ENCODE peak calls at places on chromosomes 12 and 14, in ten cellular contexts. B is T follicular helper cell; E is stimulated activated CD4-positive, alpha-beta T cell treated with anti-CD3 and anti-CD28 coated beads, Interleukin-4, amount 100 ng/mL, for 4 hours; M is NCI-H1092; Q is GM03348; W is OCI-LY7; F is astrocyte of the spinal cord; J is fibroblast of the aortic adventitia; Y is neural progenitor cell; R is HEK293T. N is an unnamed sample.

GRCh38 chr12:108119126-108119973 is 9.7 kb upstream of the WSCD2 start:
- DNase-seq in M (no peak), Y (no peak), R (no peak), E (no peak), F (no peak), W (no peak), Q (no peak), B (no peak), J (no peak), N (no peak)

GRCh38 chr12:57187222-57188089 is 29.1 kb upstream of the NXPH4 start:
- DNase-seq in B (no peak), M (no peak), W (no peak), J (no peak), F (no peak), E (no peak), Q (no peak), Y (no peak), R (no peak), N (no peak)

GRCh38 chr12:102021540-102022246 is 40.1 kb downstream of the WASHC3 start:
- DNase-seq in W (no peak), Q (no peak), Y (no peak), J (no peak), E (no peak), F (no peak), M (no peak), B (no peak), R (no peak), N (no peak)

GRCh38 chr12:130212384-130212783 is 50.1 kb downstream of the FZD10 start:
- DNase-seq in B (no peak), Y (no peak), M (no peak), W (no peak), Q (no peak), F (no peak), J (no peak), R (no peak), E (no peak), N (no peak)

GRCh38 chr12:94386422-94386821 is 73.2 kb downstream of the CEP83 start:
- DNase-seq in Q (no peak), W (no peak), B (no peak), Y (no peak), M (no peak), F (no peak), J (peak; percentile 97), E (no peak), R (no peak), N (no peak)

GRCh38 chr12:132142679-132143327 is 1.3 kb downstream of the DDX51 start:
- DNase-seq in E (no peak), M (no peak), R (no peak), Y (no peak), F (no peak), J (no peak), B (no peak), Q (no peak), W (no peak), N (no peak)

GRCh38 chr12:108551556-108551955 is 9.4 kb downstream of the SART3 start:
- DNase-seq in Y (no peak), Q (peak; percentile 36), W (no peak), F (peak; percentile 72), M (no peak), B (no peak), J (peak; percentile 57), E (no peak), R (no peak), N (no peak)

GRCh38 chr12:20272171-20272570 is 96.2 kb upstream of the PDE3A start:
- DNase-seq in R (no peak), F (no peak), J (no peak), Y (no peak), W (no peak), M (no peak), B (no peak), Q (no peak), E (no peak), N (no peak)

GRCh38 chr12:107461222-107461980 is 224.2 kb upstream of the PWP1 start:
- DNase-seq in Q (peak; percentile 78), Y (no peak), R (no peak), W (no peak), M (peak; percentile 44), J (peak; percentile 94), B (no peak), E (no peak), F (peak; percentile 93), N (no peak)

GRCh38 chr14:103104654-103105511 is 10.4 kb downstream of the EXOC3L4 start:
- DNase-seq in Q (peak; percentile 86), M (peak; percentile 17), R (peak; percentile 87), B (peak; percentile 56), W (peak; percentile 66), F (peak; percentile 36), Y (peak; percentile 77), E (peak; percentile 77), J (peak; percentile 69), N (peak; percentile 70)

GRCh38 chr12:68326720-68327119 is 5.4 kb downstream of the MDM1 start:
- DNase-seq in Q (no peak), J (no peak), R (no peak), E (no peak), Y (no peak), F (no peak), B (no peak), M (no peak), W (no peak), N (no peak)

GRCh38 chr14:50038398-50039119 is 77.8 kb downstream of the VCPKMT start:
- DNase-seq in E (peak; percentile 43), Q (peak; percentile 89), J (peak; percentile 90), W (no peak), M (no peak), Y (no peak), F (peak; percentile 93), R (no peak), B (no peak), N (no peak)

GRCh38 chr14:77151245-77151644 is 9.7 kb upstream of the ZDHHC22 start:
- DNase-seq in B (no peak), J (no peak), M (peak; percentile 18), R (peak; percentile 66), Y (peak; percentile 67), E (no peak), Q (peak; percentile 53), F (no peak), W (peak; percentile 45), N (no peak)

GRCh38 chr12:12606793-12607589 is 4.7 kb upstream of the CREBL2 start:
- DNase-seq in J (peak; percentile 72), B (no peak), E (no peak), F (peak; percentile 83), W (no peak), Y (no peak), Q (peak; percentile 34), M (no peak), R (no peak), N (no peak)

GRCh38 chr14:50318031-50318626 is 6.0 kb downstream of the DMAC2L start:
- DNase-seq in J (peak; percentile 75), B (no peak), E (no peak), R (no peak), Y (peak; percentile 24), M (no peak), F (peak; percentile 55), W (peak; percentile 13), Q (peak; percentile 58), N (no peak)

GRCh38 chr12:19412844-19413243 is 26.4 kb upstream of the AEBP2 start:
- DNase-seq in J (peak; percentile 60), Q (no peak), Y (no peak), F (no peak), R (no peak), M (no peak), W (no peak), B (no peak), E (no peak), N (no peak)

GRCh38 chr12:132838464-132839080 is 9.9 kb upstream of the GOLGA3 start:
- DNase-seq in B (no peak), F (no peak), W (no peak), J (no peak), M (no peak), R (no peak), E (no peak), Y (no peak), Q (no peak), N (no peak)

GRCh38 chr14:97120204-97121120 is 323.3 kb downstream of the VRK1 start:
- DNase-seq in R (no peak), Q (no peak), Y (no peak), W (no peak), B (no peak), F (no peak), J (no peak), M (no peak), E (peak; percentile 31), N (no peak)

GRCh38 chr14:51004801-51005526 is 60.7 kb upstream of the PYGL start:
- DNase-seq in M (no peak), W (no peak), F (peak; percentile 43), Y (no peak), J (peak; percentile 66), R (no peak), Q (peak; percentile 47), E (no peak), B (no peak), N (no peak)

GRCh38 chr12:94560416-94561221 is 89.7 kb downstream of the TMCC3 start:
- DNase-seq in J (no peak), R (no peak), Y (peak; percentile 52), F (peak; percentile 82), E (peak; percentile 8), W (peak; percentile 62), Q (no peak), B (no peak), M (no peak), N (no peak)

GRCh38 chr14:96104469-96105057 is 65.4 kb downstream of the C14orf132 start:
- DNase-seq in R (no peak), W (no peak), Q (peak; percentile 96), M (no peak), J (peak; percentile 98), F (peak; percentile 93), B (no peak), Y (no peak), E (no peak), N (peak; percentile 70)

GRCh38 chr12:106584104-106585064 is 1.6 kb downstream of the RFX4 start:
- DNase-seq in W (no peak), R (no peak), M (no peak), Q (peak; percentile 14), F (no peak), J (no peak), B (no peak), E (no peak), Y (peak; percentile 73), N (no peak)

GRCh38 chr14:60206837-60207533 is 41.8 kb upstream of the DHRS7 start:
- DNase-seq in R (no peak), F (no peak), Y (no peak), M (no peak), W (no peak), Q (no peak), B (no peak), E (no peak), J (no peak), N (no peak)

GRCh38 chr12:95083938-95084337 is 10.5 kb upstream of the NR2C1 start:
- DNase-seq in B (no peak), R (peak; percentile 13), Y (peak; percentile 86), Q (peak; percentile 50), M (no peak), F (peak; percentile 78), J (peak; percentile 90), W (no peak), E (no peak), N (no peak)

GRCh38 chr12:14981049-14981448 is 8.2 kb downstream of the PDE6H start:
- DNase-seq in R (no peak), E (no peak), J (no peak), B (no peak), Y (no peak), Q (no peak), W (no peak), M (no peak), F (no peak), N (no peak)

GRCh38 chr12:121033625-121034349 is 5.3 kb downstream of the OASL start:
- DNase-seq in M (no peak), R (no peak), B (peak; percentile 40), W (no peak), F (peak; percentile 40), Q (peak; percentile 26), Y (no peak), E (peak; percentile 32), J (peak; percentile 17), N (peak; percentile 6)

GRCh38 chr12:66397574-66397973 is 95.3 kb downstream of the HELB start:
- DNase-seq in M (no peak), R (no peak), E (no peak), Y (no peak), Q (no peak), W (no peak), J (no peak), B (no peak), F (no peak), N (no peak)

GRCh38 chr14:53278602-53279506 is 125.7 kb upstream of the DDHD1 start:
- DNase-seq in R (no peak), J (peak; percentile 5), W (peak; percentile 45), F (peak; percentile 76), Y (no peak), B (no peak), Q (no peak), M (no peak), E (no peak), N (no peak)